ENCODE peak calls at places on chromosomes 11 and 22, in nine cellular contexts. K is astrocyte of the spinal cord, M is cardiac muscle cell, F is skeletal muscle cell, H is Peyer's patch, B is astrocyte of the cerebellum, X is mesendoderm, J is fibroblast of lung, W is breast epithelium. Q is an unnamed sample.

GRCh38 chr11:133134561-133135173 is 397.6 kb downstream of the OPCML start:
- DNase-seq in J (peak; percentile 12), B (peak; percentile 2), K (peak; percentile 0), F (no peak), H (no peak), W (no peak), X (peak; percentile 85), M (peak; percentile 61), Q (peak; percentile 40)

GRCh38 chr11:19874241-19874640 is 161.6 kb downstream of the NAV2 start:
- DNase-seq in K (no peak), J (no peak), B (peak; percentile 79), H (no peak), W (no peak), X (no peak), M (no peak), F (no peak), Q (no peak)

GRCh38 chr22:49491726-49492125 is 335.9 kb downstream of the BRD1 start:
- DNase-seq in H (no peak), B (no peak), J (no peak), M (no peak), W (no peak), K (no peak), X (no peak), F (no peak), Q (no peak)

GRCh38 chr11:12175694-12176241 is 65.4 kb downstream of the MICAL2 start:
- DNase-seq in K (peak; percentile 93), X (peak; percentile 95), F (peak; percentile 87), J (peak; percentile 76), M (peak; percentile 80), B (peak; percentile 67), H (no peak), W (no peak), Q (peak; percentile 99)

GRCh38 chr11:66707486-66707885 is 21.5 kb downstream of the SPTBN2 start:
- DNase-seq in F (no peak), H (no peak), W (no peak), M (no peak), J (no peak), X (no peak), B (no peak), K (no peak), Q (no peak)

GRCh38 chr11:78742430-78742829 is 167.8 kb upstream of the NARS2 start:
- DNase-seq in J (peak; percentile 30), M (no peak), B (peak; percentile 12), F (no peak), W (peak; percentile 59), X (no peak), K (peak; percentile 35), H (no peak), Q (peak; percentile 79)

GRCh38 chr22:43844560-43845545 is 17.5 kb downstream of the SULT4A1 start:
- DNase-seq in H (no peak), M (no peak), J (no peak), X (no peak), F (no peak), W (no peak), B (no peak), K (no peak), Q (no peak)

GRCh38 chr11:122271167-122271566 is 155.2 kb upstream of the BLID start:
- DNase-seq in M (no peak), H (no peak), W (no peak), K (no peak), F (no peak), B (no peak), J (no peak), X (no peak), Q (no peak)

GRCh38 chr11:10454506-10454901 is 560 bp upstream of the AMPD3 start:
- DNase-seq in K (no peak), W (no peak), B (no peak), X (no peak), H (no peak), M (no peak), F (no peak), J (peak; percentile 3), Q (no peak)

GRCh38 chr11:2891291-2891690 is 5.7 kb upstream of the CDKN1C start:
- DNase-seq in H (no peak), M (no peak), J (peak; percentile 26), X (peak; percentile 53), B (no peak), W (no peak), F (no peak), K (peak; percentile 17), Q (no peak)

GRCh38 chr22:42343136-42343484 is 72.7 kb upstream of the TCF20 start:
- DNase-seq in H (no peak), J (no peak), X (peak; percentile 62), B (no peak), M (no peak), W (no peak), K (no peak), F (no peak), Q (no peak)
- H3K4me3 ChIP-seq in H (peak overlapping the region; percentile 49), J (no peak overlapping the region), X (no peak overlapping the region), B (peak overlapping the region; percentile 10), M (peak overlapping the region; percentile 37), W (peak overlapping the region; percentile 54), K (peak overlapping the region; percentile 12), F (peak overlapping the region; percentile 35), Q (peak overlapping the region; percentile 26)

GRCh38 chr22:40613025-40613424 is 23.5 kb downstream of the MRTFA start:
- DNase-seq in W (no peak), H (no peak), M (no peak), J (no peak), K (no peak), F (no peak), B (no peak), X (no peak), Q (no peak)

GRCh38 chr22:40621309-40622151 is 15.0 kb downstream of the MRTFA start:
- DNase-seq in X (no peak), W (no peak), F (no peak), H (no peak), K (no peak), B (no peak), M (no peak), J (no peak), Q (no peak)

GRCh38 chr22:40620464-40621046 is 16.0 kb downstream of the MRTFA start:
- DNase-seq in B (no peak), K (peak; percentile 51), H (no peak), W (no peak), F (no peak), M (peak; percentile 51), J (peak; percentile 21), X (peak; percentile 79), Q (peak; percentile 88)

GRCh38 chr22:40616578-40616977 is 19.9 kb downstream of the MRTFA start:
- DNase-seq in H (no peak), M (no peak), F (no peak), B (no peak), X (no peak), W (no peak), J (no peak), K (no peak), Q (no peak)

DNA sequence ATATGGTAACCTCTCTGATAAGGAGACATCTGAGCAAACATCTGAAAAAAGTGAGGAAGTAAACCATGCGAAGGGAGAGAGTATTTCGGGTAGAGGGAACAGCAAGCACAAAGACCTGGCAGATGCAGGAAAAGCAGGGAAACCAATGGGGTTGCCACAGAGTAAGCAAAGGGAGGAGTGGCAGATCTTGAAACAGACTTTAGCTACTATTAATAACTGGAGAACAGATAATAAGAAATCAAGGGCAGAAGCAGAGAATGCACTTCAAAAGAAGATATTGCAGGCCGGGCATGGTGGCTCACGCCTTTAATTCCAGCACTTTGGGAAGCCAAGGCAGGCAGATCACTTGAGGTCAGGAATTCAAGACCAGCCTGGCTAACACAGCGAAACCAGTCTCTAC is 18.1 kb downstream of the MRTFA start:
- DNase-seq in X (no peak), B (no peak), K (no peak), H (no peak), M (no peak), W (no peak), J (no peak), F (no peak), Q (no peak)
- H3K4me3 ChIP-seq in X (no peak overlapping the region), B (no peak overlapping the region), K (no peak overlapping the region), H (no peak overlapping the region), M (no peak overlapping the region), W (no peak overlapping the region), J (no peak overlapping the region), F (no peak overlapping the region), Q (no peak overlapping the region)

GRCh38 chr22:30219049-30219448 is 27.5 kb downstream of the LIF start:
- DNase-seq in W (no peak), H (no peak), K (no peak), F (no peak), X (no peak), B (no peak), M (no peak), J (no peak), Q (no peak)

GRCh38 chr22:30222321-30222720 is 24.2 kb downstream of the LIF start:
- DNase-seq in J (no peak), B (no peak), W (no peak), K (no peak), X (no peak), H (no peak), F (no peak), M (no peak), Q (no peak)

GRCh38 chr22:30221121-30221992 is 25.2 kb downstream of the LIF start:
- DNase-seq in X (no peak), J (no peak), W (no peak), H (peak; percentile 78), F (no peak), M (no peak), B (no peak), K (no peak), Q (no peak)

GRCh38 chr22:30219668-30220278 is 26.8 kb downstream of the LIF start:
- DNase-seq in M (no peak), X (no peak), K (no peak), F (no peak), B (no peak), H (no peak), W (no peak), J (no peak), Q (no peak)

DNA sequence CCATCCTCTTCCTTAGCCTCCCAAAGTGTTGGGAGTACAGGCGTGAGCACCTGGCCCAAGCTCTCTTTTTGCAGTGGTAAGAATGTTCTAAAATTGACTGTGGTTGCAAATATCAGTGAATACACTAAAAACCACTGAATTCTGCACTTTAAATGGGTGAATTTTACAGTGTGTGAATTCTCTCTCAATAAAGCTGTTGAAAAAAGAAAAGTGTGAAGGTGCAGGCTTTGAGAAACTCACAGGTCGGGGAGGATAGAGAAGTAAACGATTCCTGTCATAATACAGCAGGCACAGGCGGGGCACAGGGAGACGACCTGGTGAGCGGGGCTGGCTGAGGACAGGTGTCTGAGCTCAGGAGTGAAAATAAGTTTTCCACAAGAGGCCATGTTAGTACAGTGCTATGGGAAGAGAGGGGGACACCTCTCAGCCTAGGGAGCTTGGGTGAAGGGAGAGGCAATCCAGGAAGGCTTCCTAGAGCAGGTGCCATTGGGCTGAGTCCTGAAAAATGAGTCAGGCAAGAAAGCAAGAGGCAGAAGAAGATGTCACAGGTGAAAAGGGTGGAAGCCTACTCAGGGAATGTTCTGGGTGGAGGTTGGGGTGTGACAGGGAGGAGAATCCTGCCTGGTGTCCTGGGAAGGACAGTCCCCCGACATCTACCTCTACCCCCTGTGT is 26.1 kb downstream of the LIF start:
- DNase-seq in B (no peak), M (no peak), X (no peak), W (no peak), J (no peak), K (no peak), F (no peak), H (no peak), Q (no peak)
- H3K4me3 ChIP-seq in B (no peak overlapping the region), M (no peak overlapping the region), X (no peak overlapping the region), W (no peak overlapping the region), J (no peak overlapping the region), K (no peak overlapping the region), F (no peak overlapping the region), H (no peak overlapping the region), Q (no peak overlapping the region)

GRCh38 chr22:39913321-39913720 is 12.4 kb downstream of the GRAP2 start:
- DNase-seq in X (no peak), W (no peak), K (no peak), M (no peak), J (no peak), F (no peak), B (no peak), H (no peak), Q (no peak)
- H3K4me3 ChIP-seq in X (no peak overlapping the region), W (no peak overlapping the region), K (no peak overlapping the region), M (no peak overlapping the region), J (no peak overlapping the region), F (no peak overlapping the region), B (no peak overlapping the region), H (no peak overlapping the region), Q (no peak overlapping the region)